ENCODE peak calls at places on chromosomes 13 and 19, in seven cellular contexts. K, J, I, H, O, Q and S are unnamed samples.

GRCh38 chr13:114047358-114047881 is 73.5 kb upstream of the C13orf46 start:
- DNase-seq in I (no peak), H (no peak), J (no peak), K (no peak), O (no peak), Q (no peak), S (no peak)

GRCh38 chr13:90197722-90198121 is 1149.8 kb upstream of the MIR17HG start:
- DNase-seq in Q (no peak), O (no peak), J (no peak), H (no peak), I (peak; percentile 18), K (no peak), S (no peak)

GRCh38 chr19:50046649-50047503 is 21.1 kb downstream of the ZNF473 start:
- DNase-seq in Q (peak; percentile 25), K (peak; percentile 66), H (peak; percentile 75), O (peak; percentile 7), I (no peak), J (no peak), S (no peak)

GRCh38 chr19:34676697-34677385 is at the start of gene SCGB2B2:
- DNase-seq in I (no peak), Q (peak; percentile 44), O (no peak), H (peak; percentile 53), J (peak; percentile 76), K (peak; percentile 78), S (peak; percentile 78)

GRCh38 chr19:46727757-46728156 is 10.8 kb upstream of the PRKD2 start:
- DNase-seq in H (no peak), I (no peak), J (no peak), K (no peak), Q (no peak), O (no peak), S (no peak)

GRCh38 chr13:50708461-50708860 is 135.0 kb downstream of the DLEU7 start:
- DNase-seq in H (no peak), I (no peak), K (no peak), Q (no peak), O (no peak), J (no peak), S (no peak)

GRCh38 chr19:15562861-15563260 is 52.2 kb upstream of the CYP4F8 start:
- DNase-seq in Q (no peak), K (no peak), I (peak; percentile 14), H (no peak), O (no peak), J (no peak), S (no peak)

GRCh38 chr13:97262058-97262457 is 39.9 kb downstream of the MBNL2 start:
- DNase-seq in O (no peak), H (no peak), K (no peak), Q (no peak), J (no peak), I (no peak), S (no peak)

GRCh38 chr19:6056801-6057650 is 53.3 kb downstream of the RFX2 start:
- DNase-seq in J (peak; percentile 52), Q (no peak), K (peak; percentile 95), H (no peak), I (peak; percentile 92), O (peak; percentile 93), S (peak; percentile 81)

GRCh38 chr19:50191270-50191669 is 12.2 kb upstream of the MYH14 start:
- DNase-seq in Q (no peak), O (no peak), I (no peak), J (no peak), H (no peak), K (no peak), S (no peak)

GRCh38 chr19:47156861-47157454 is 26.3 kb downstream of the SAE1 start:
- DNase-seq in K (no peak), Q (no peak), J (peak; percentile 36), I (no peak), O (no peak), H (no peak), S (no peak)